ENCODE peak calls at places on chromosomes 13 and 19, in nine cellular contexts. M, G, L, E, X, A, F, R and D are unnamed samples. For H3K4me1, the result is how much of the 10 kb centered on the place peaks cover.

GRCh38 chr13:100526299-100527030 is 62.1 kb downstream of the GGACT start:
- DNase-seq in M (peak), G (no peak), L (no peak), E (no peak), X (no peak), A (no peak), F (no peak), R (no peak), D (no peak)

GRCh38 chr13:31242342-31242741 is 42.6 kb downstream of the B3GLCT start:
- DNase-seq in M (no peak), G (no peak), L (no peak), E (no peak), X (no peak), A (no peak), F (no peak), R (no peak), D (no peak)

GRCh38 chr19:35398570-35398969 is 27.7 kb downstream of the GPR42 start:
- DNase-seq in M (no peak), G (no peak), L (no peak), E (no peak), X (no peak), A (no peak), F (no peak), R (no peak), D (no peak)

GRCh38 chr13:103255587-103256301 is 189.5 kb upstream of the SLC10A2 start:
- DNase-seq in M (no peak), G (no peak), L (no peak), E (no peak), X (no peak), A (no peak), F (no peak), R (no peak), D (no peak)

GRCh38 chr13:99385940-99386339 is 78.7 kb upstream of the GPR183 start:
- DNase-seq in M (no peak), G (no peak), L (no peak), E (no peak), X (no peak), A (no peak), F (no peak), R (no peak), D (no peak)

GRCh38 chr13:110418944-110419343 is 111.9 kb downstream of the COL4A2 start:
- DNase-seq in M (no peak), G (no peak), L (no peak), E (no peak), X (no peak), A (no peak), F (no peak), R (no peak), D (peak)

GRCh38 chr13:90070362-90070761 is 1277.1 kb upstream of the MIR17HG start:
- DNase-seq in M (no peak), G (no peak), L (no peak), E (no peak), X (no peak), A (no peak), F (no peak), R (no peak), D (no peak)

GRCh38 chr13:67229438-67230242 is 496 bp downstream of the PCDH9 start:
- DNase-seq in M (peak), G (no peak), L (peak), E (no peak), X (no peak), A (no peak), F (peak), R (no peak), D (no peak)

GRCh38 chr13:40983725-40984669 is 35.1 kb downstream of the ELF1 start:
- DNase-seq in M (no peak), G (no peak), L (no peak), E (no peak), X (no peak), A (no peak), F (no peak), R (no peak), D (no peak)

GRCh38 chr13:74287672-74288169 is 153.5 kb upstream of the KLF12 start:
- DNase-seq in M (peak), G (peak), L (peak), E (peak), X (peak), A (peak), F (peak), R (peak), D (peak)

GRCh38 chr19:38838208-38838985 is 6.8 kb upstream of the ECH1 start:
- DNase-seq in M (no peak), G (peak), L (no peak), E (no peak), X (no peak), A (peak), F (no peak), R (peak), D (no peak)

GRCh38 chr19:8034178-8034525 is 18.4 kb upstream of the CCL25 start:
- DNase-seq in M (no peak), G (no peak), L (no peak), E (no peak), X (no peak), A (no peak), F (no peak), R (no peak), D (no peak)

GRCh38 chr19:49560358-49560900 is 19.9 kb downstream of the NOSIP start:
- DNase-seq in M (no peak), G (peak), L (no peak), E (peak), X (no peak), A (no peak), F (no peak), R (no peak), D (no peak)

GRCh38 chr13:102236341-102236740 is 165.5 kb downstream of the FGF14 start:
- DNase-seq in M (no peak), G (no peak), L (no peak), E (no peak), X (no peak), A (no peak), F (no peak), R (peak), D (no peak)

GRCh38 chr13:84207509-84207908 is 325.2 kb upstream of the SLITRK1 start:
- DNase-seq in M (no peak), G (no peak), L (no peak), E (no peak), X (no peak), A (no peak), F (no peak), R (no peak), D (no peak)

GRCh38 chr19:41403181-41403970 is 5.8 kb downstream of the BCKDHA start:
- DNase-seq in M (no peak), G (no peak), L (no peak), E (no peak), X (no peak), A (no peak), F (no peak), R (peak), D (no peak)

GRCh38 chr13:80379245-80379644 is 38.3 kb upstream of the SPRY2 start:
- DNase-seq in M (no peak), G (no peak), L (peak), E (no peak), X (no peak), A (no peak), F (no peak), R (no peak), D (no peak)

GRCh38 chr13:99828114-99828513 is 143.5 kb downstream of the ZIC5 start:
- DNase-seq in M (no peak), G (no peak), L (no peak), E (no peak), X (no peak), A (no peak), F (no peak), R (no peak), D (no peak)

GRCh38 chr19:55383789-55384575 is at the start of gene TMEM238:
- DNase-seq in M (peak), G (peak), L (peak), E (peak), X (peak), A (peak), F (peak), R (peak), D (peak)

GRCh38 chr13:45137501-45137880 is 17.2 kb downstream of the GTF2F2 start:
- DNase-seq in M (no peak), G (no peak), L (no peak), E (no peak), X (no peak), A (no peak), F (no peak), R (no peak), D (no peak)

GRCh38 chr13:95300625-95301134 is 571 bp downstream of the ABCC4 start:
- DNase-seq in M (peak), G (peak), L (peak), E (peak), X (peak), A (peak), F (peak), R (peak), D (no peak)

GRCh38 chr13:98848736-98849135 is 96.3 kb upstream of the SLC15A1 start:
- DNase-seq in M (no peak), G (no peak), L (peak), E (no peak), X (no peak), A (no peak), F (no peak), R (no peak), D (no peak)

GRCh38 chr13:60887711-60888110 is 490.7 kb downstream of the TDRD3 start:
- DNase-seq in M (no peak), G (no peak), L (no peak), E (no peak), X (no peak), A (no peak), F (no peak), R (no peak), D (no peak)

GRCh38 chr19:6778386-6778785 is 5.9 kb downstream of the VAV1 start:
- DNase-seq in M (no peak), G (no peak), L (no peak), E (no peak), X (no peak), A (no peak), F (no peak), R (no peak), D (no peak)

GRCh38 chr13:95087746-95088305 is 213.4 kb downstream of the ABCC4 start:
- DNase-seq in M (no peak), G (no peak), L (peak), E (no peak), X (no peak), A (no peak), F (no peak), R (no peak), D (no peak)

GRCh38 chr19:56958428-56958827 is 117.9 kb upstream of the PEG3 start:
- DNase-seq in M (no peak), G (peak), L (no peak), E (no peak), X (no peak), A (no peak), F (no peak), R (no peak), D (peak)

GRCh38 chr13:70893832-70894231 is 785.6 kb upstream of the KLHL1 start:
- DNase-seq in M (peak), G (no peak), L (peak), E (no peak), X (no peak), A (no peak), F (no peak), R (no peak), D (no peak)

DNA sequence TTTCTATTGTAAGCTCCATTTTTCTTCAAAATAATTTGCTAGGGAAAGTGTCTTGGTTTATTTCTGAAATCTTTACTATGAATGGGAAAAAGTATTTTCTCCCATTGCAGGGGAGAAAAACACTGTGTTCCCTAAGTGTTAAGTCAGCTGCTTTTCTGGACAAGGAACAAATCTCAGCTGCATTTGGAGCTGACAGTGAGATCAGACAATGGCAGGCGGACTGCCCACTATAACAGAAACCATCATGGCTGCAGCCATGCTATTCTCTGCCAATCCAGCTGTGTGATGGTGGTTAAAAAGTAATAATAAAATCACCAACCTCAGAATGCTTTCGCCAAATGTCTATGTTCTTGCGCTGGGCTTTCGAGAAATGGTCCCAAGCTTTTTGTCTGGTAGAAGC is 302.7 kb downstream of the DNAJC15 start:
- DNase-seq in M (no peak), G (no peak), L (no peak), E (no peak), X (no peak), A (no peak), F (no peak), R (no peak), D (no peak)
- H3K4me1 ChIP-seq in M (under half), G (under half), L (under half), E (under half), X (under half), A (under half), F (under half), R (under half), D (under half)

GRCh38 chr19:43545981-43546380 is 13.0 kb downstream of the ZNF575 start:
- DNase-seq in M (no peak), G (no peak), L (no peak), E (no peak), X (no peak), A (peak), F (no peak), R (no peak), D (no peak)
- H3K27ac ChIP-seq in M (no peak), G (no peak), L (no peak), E (no peak), X (no peak), A (no peak), F (no peak), R (no peak), D (no peak)

DNA sequence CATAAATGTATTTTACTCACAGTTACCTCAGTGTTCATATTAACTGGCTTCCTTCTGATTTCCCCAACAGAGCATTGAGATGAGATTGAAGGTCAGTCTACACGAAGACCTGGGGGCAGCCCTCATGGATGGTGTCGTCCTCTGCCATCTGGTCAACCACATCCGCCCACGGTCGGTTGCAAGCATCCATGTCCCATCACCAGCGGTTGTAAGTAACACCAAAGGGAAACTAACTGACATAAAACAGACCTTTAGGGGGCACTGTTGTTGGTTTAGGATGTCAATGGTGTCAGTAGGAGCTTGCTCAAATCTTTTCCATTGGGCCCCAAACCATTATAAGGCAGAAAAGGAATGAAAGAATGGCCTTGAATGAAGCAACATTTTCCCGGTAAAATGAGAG is 68.2 kb downstream of the ESD start:
- DNase-seq in M (peak), G (no peak), L (no peak), E (no peak), X (no peak), A (no peak), F (no peak), R (no peak), D (no peak)
- TF ChIP-seq CTCF in M (peak), G (no peak), L (no peak), E (peak), X (peak), A (no peak), F (no peak), R (no peak), D (no peak)

GRCh38 chr19:13012690-13013608 is 17.7 kb downstream of the NFIX start:
- DNase-seq in M (peak), G (peak), L (peak), E (peak), X (no peak), A (no peak), F (no peak), R (peak), D (peak)

GRCh38 chr19:13011653-13012389 is 16.5 kb downstream of the NFIX start:
- DNase-seq in M (peak), G (no peak), L (no peak), E (no peak), X (no peak), A (no peak), F (no peak), R (no peak), D (no peak)

GRCh38 chr19:13010992-13011652 is 15.8 kb downstream of the NFIX start:
- DNase-seq in M (no peak), G (no peak), L (no peak), E (no peak), X (no peak), A (no peak), F (no peak), R (no peak), D (no peak)

GRCh38 chr19:13013649-13014048 is 18.4 kb downstream of the NFIX start:
- DNase-seq in M (no peak), G (no peak), L (peak), E (no peak), X (no peak), A (no peak), F (no peak), R (no peak), D (no peak)

GRCh38 chr19:13012390-13012689 is 17.1 kb downstream of the NFIX start:
- DNase-seq in M (no peak), G (no peak), L (no peak), E (no peak), X (no peak), A (no peak), F (no peak), R (no peak), D (no peak)
- H3K4me1 ChIP-seq in M (half or more), G (under half), L (under half), E (half or more), X (half or more), A (under half), F (under half), R (under half), D (under half)